ENCODE peak calls at places on chromosomes 5 and 9, in nine cellular contexts. Y is cardiac fibroblast, U is ovary, Z is NB4, H is A549, C is choroid plexus epithelial cell, N is IMR-90, A is tibial artery, X is psoas muscle. P is an unnamed sample.

GRCh38 chr5:107769531-107769930 is 98.8 kb upstream of the EFNA5 start:
- DNase-seq in Y (no peak), C (no peak), N (no peak), A (no peak), H (no peak), X (no peak), U (no peak), Z (no peak), P (no peak)

GRCh38 chr5:180670586-180671359 is 21.4 kb upstream of the FLT4 start:
- DNase-seq in A (no peak), Y (peak), C (peak), X (no peak), Z (peak), H (peak), U (no peak), N (peak), P (no peak)

GRCh38 chr9:37667706-37668672 is 17.2 kb downstream of the FRMPD1 start:
- DNase-seq in U (no peak), Y (no peak), X (peak), N (no peak), C (no peak), A (no peak), Z (no peak), H (peak), P (no peak)

GRCh38 chr9:121322037-121322736 is 47.9 kb downstream of the STOM start:
- DNase-seq in H (peak), U (no peak), X (no peak), N (peak), Z (no peak), Y (peak), A (no peak), C (peak), P (peak)

GRCh38 chr5:157045601-157046000 is 13.3 kb downstream of the HAVCR1 start:
- DNase-seq in Y (no peak), C (no peak), N (no peak), U (no peak), A (no peak), Z (no peak), X (no peak), H (no peak), P (no peak)

GRCh38 chr9:37202091-37202490 is 81.7 kb downstream of the ZCCHC7 start:
- DNase-seq in X (no peak), N (no peak), H (no peak), C (no peak), U (no peak), Z (no peak), Y (no peak), A (no peak), P (no peak)

GRCh38 chr5:146283344-146283761 is 55.3 kb upstream of the POU4F3 start:
- DNase-seq in X (no peak), C (peak), A (no peak), U (no peak), N (peak), Y (peak), Z (no peak), H (peak), P (peak)

GRCh38 chr9:2478421-2478820 is 143.2 kb upstream of the VLDLR start:
- DNase-seq in Z (no peak), U (no peak), H (no peak), A (no peak), X (no peak), C (no peak), N (no peak), Y (peak), P (no peak)

GRCh38 chr9:29730096-29730621 is 2156.9 kb upstream of the C9orf72 start:
- DNase-seq in Y (no peak), A (no peak), X (no peak), H (no peak), C (no peak), U (no peak), N (no peak), Z (no peak), P (no peak)

GRCh38 chr9:20125721-20126120 is 336.9 kb upstream of the SLC24A2 start:
- DNase-seq in Z (no peak), U (no peak), X (no peak), H (no peak), C (no peak), Y (no peak), N (no peak), A (no peak), P (peak)

GRCh38 chr5:139650031-139650688 is 2.0 kb downstream of the CXXC5 start:
- DNase-seq in N (no peak), C (no peak), Z (peak), Y (no peak), H (no peak), U (no peak), A (peak), X (peak), P (no peak)

GRCh38 chr9:70257991-70258691 is 637 bp upstream of the SMC5 start:
- DNase-seq in N (peak), Z (peak), U (peak), H (no peak), A (no peak), C (peak), Y (peak), X (no peak), P (peak)

GRCh38 chr9:5442400-5443011 is 4.8 kb upstream of the PLGRKT start:
- DNase-seq in U (no peak), N (peak), A (no peak), X (no peak), Z (peak), H (peak), C (peak), Y (peak), P (peak)

GRCh38 chr5:163387970-163388369 is 49.4 kb upstream of the CCNG1 start:
- DNase-seq in X (no peak), H (no peak), U (no peak), N (no peak), A (no peak), C (no peak), Y (no peak), Z (peak), P (no peak)

GRCh38 chr5:2187156-2187555 is 304.4 kb upstream of the IRX4 start:
- DNase-seq in A (peak), U (no peak), X (no peak), H (no peak), Y (no peak), Z (no peak), N (no peak), C (no peak), P (no peak)

GRCh38 chr9:6106576-6107339 is 91.3 kb upstream of the RANBP6 start:
- DNase-seq in X (no peak), H (peak), Y (peak), Z (peak), N (peak), C (peak), U (no peak), A (no peak), P (peak)

GRCh38 chr9:128627906-128628305 is 28.7 kb downstream of the DYNC2I2 start:
- DNase-seq in Y (no peak), C (no peak), N (no peak), A (no peak), X (no peak), H (no peak), U (no peak), Z (no peak), P (no peak)

GRCh38 chr9:128628471-128629048 is 28.1 kb downstream of the DYNC2I2 start:
- DNase-seq in Z (no peak), N (no peak), H (no peak), Y (no peak), X (peak), C (peak), A (peak), U (no peak), P (peak)

GRCh38 chr9:128629852-128630545 is 26.6 kb downstream of the DYNC2I2 start:
- DNase-seq in H (no peak), A (no peak), Z (no peak), C (no peak), X (no peak), Y (no peak), N (no peak), U (no peak), P (no peak)

GRCh38 chr9:128627127-128627715 is 29.4 kb downstream of the DYNC2I2 start:
- DNase-seq in U (no peak), Y (no peak), A (no peak), N (no peak), C (no peak), Z (no peak), H (no peak), X (no peak), P (no peak)

DNA sequence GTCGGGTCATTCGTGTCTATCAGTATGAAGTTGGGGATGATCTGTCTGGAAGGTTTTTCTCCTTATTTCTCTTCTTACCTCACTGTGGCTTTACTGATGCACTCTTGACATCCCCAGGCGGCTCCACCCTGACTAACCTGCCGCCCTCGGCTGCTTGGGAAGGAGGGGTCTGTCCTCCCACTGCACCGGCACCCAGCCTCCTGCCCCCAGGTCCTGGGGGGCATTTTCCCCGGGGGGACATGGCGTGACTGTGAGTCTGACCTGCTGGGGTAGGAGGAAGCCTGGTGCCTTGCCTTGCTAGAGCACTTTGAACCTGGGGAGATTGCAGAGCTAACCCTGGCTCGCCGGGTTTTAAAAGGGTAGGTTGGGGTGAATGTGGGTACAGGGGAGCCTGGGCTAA is 27.5 kb downstream of the DYNC2I2 start:
- DNase-seq in Z (no peak), U (no peak), N (no peak), X (no peak), H (no peak), A (no peak), Y (no peak), C (no peak), P (no peak)
- TF ChIP-seq CTCF in Z (no peak), U (no peak), N (no peak), X (no peak), H (no peak), A (no peak), Y (no peak), C (no peak), P (no peak)

DNA sequence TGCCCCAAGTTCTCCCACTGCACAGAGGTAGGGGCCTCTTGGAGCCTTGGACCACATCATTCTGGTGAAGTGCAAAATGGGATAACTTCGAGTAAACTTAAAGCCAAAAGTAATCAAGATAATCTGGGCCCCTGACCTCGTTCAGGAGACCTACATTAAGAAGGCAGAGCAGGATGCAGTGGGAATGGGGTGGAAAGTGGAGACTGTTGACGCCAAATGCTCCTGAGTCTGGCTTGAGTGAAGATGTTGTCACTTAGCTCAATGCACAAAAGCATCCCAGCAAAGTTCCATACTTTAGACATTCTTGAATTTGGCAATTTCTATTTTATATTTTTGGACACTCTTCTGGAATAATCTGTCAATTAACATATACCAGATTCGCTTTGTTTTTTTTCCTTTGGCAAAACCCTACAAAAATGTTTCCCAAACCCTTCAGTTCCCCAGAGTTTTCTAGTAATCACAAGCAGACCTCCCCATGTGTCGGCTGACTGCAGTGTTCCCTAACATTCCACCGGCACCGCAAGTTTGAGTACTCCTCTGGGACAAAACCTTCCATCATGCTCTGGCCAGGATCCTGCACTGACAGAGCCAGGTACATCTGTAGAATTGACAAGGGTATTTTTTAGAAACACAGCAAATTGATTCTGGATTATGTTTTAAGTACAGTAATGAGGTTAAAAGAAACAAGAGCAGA is 174.9 kb downstream of the GAS1 start:
- DNase-seq in X (no peak), N (no peak), H (no peak), U (no peak), C (no peak), Y (no peak), Z (no peak), A (no peak), P (peak)
- H3K4me3 ChIP-seq in X (no peak), N (no peak), H (no peak), U (no peak), C (no peak), Y (no peak), Z (no peak), A (no peak), P (no peak)

DNA sequence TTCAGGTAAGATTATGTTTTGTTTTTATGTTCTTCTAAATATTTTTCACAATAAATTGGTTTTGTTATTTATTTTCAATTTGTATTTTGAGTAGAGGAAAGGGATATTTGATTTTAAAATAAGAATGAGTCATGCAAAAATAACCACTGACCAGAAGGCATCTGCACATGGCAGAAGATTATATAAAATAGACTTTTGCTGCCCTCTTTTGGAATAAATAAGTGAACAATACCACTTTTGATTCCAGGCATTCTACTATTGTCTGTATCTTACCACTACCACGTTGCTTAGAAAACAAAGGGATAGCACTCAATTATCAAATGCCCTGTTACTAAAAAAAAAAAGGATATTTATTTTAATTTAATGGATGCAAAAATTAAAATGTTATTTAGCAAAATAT is 227.3 kb upstream of the ITGA1 start:
- DNase-seq in U (no peak), Z (peak), C (peak), Y (peak), H (no peak), N (no peak), X (no peak), A (no peak), P (no peak)
- TF ChIP-seq CTCF in U (no peak), Z (no peak), C (no peak), Y (no peak), H (no peak), N (no peak), X (no peak), A (no peak), P (no peak)

GRCh38 chr5:3598236-3598635 is 2.6 kb downstream of the IRX1 start:
- DNase-seq in N (no peak), H (no peak), Y (no peak), U (no peak), A (no peak), X (no peak), C (no peak), Z (no peak), P (no peak)

GRCh38 chr5:3597727-3598082 is 2.1 kb downstream of the IRX1 start:
- DNase-seq in C (no peak), H (no peak), A (no peak), U (no peak), Y (no peak), X (no peak), Z (no peak), N (no peak), P (no peak)

GRCh38 chr5:3598725-3599282 is 3.2 kb downstream of the IRX1 start:
- DNase-seq in Y (no peak), U (no peak), X (no peak), C (no peak), A (no peak), Z (no peak), H (no peak), N (no peak), P (no peak)

GRCh38 chr5:3596261-3596825 is 711 bp downstream of the IRX1 start:
- DNase-seq in Y (no peak), U (no peak), H (no peak), A (no peak), C (no peak), N (no peak), X (no peak), Z (no peak), P (peak)

DNA sequence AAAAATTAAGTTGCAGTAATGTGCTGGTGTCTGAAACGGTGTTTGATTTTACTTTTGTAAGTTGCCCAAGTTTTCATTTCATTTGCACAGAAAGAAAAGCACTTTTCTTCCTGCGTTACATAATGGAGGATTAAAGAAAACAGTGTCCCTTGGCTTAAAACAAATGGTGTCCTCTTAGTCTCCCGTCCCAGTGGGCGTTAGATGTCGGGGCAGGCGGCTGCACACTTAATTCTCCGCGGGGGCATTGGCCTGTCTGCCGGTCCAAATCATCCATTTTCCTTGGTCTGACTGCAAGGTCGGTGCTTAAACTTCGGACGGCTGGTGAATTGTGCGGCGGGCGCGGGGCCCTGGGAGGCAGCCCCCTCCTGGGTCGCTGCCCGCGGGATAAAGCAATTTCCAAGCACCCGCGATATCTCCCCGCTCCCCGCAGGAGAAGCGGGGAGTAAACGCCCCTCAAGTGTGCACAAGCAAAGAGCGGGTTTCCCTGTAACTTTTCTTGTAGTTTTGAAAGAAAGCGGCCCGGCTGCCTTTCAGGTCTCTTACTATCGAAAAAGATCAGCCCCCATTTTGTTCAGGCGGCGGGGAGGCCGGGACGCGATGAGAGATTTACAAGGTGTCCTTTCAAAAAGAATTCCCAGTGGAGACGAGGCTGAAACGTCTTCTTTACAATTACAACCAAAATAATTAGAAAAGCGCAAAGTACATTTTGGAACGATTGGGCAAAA is 1.5 kb downstream of the IRX1 start:
- DNase-seq in A (no peak), C (no peak), U (no peak), H (no peak), X (no peak), Y (no peak), Z (no peak), N (no peak), P (no peak)
- H3K4me3 ChIP-seq in A (no peak), C (no peak), U (no peak), H (no peak), X (no peak), Y (peak), Z (no peak), N (no peak), P (peak)